ENCODE peak calls at places on chromosomes 4 and X, in nine cellular contexts. Z, C, W, S, G, L, D, H and P are unnamed samples.

GRCh38 chr4:87521757-87522374 is 7.3 kb downstream of the SPARCL1 start:
- DNase-seq in C (no peak), Z (peak; percentile 78), W (peak; percentile 54), D (peak; percentile 21), H (no peak), G (no peak), S (no peak), L (peak; percentile 13), P (peak; percentile 16)

GRCh38 chr4:152032722-152033131 is 271.9 kb upstream of the GATB start:
- DNase-seq in G (no peak), H (peak; percentile 90), Z (peak; percentile 91), D (no peak), L (no peak), S (no peak), W (no peak), C (peak; percentile 55), P (no peak)

GRCh38 chr4:25367004-25367621 is 9.9 kb upstream of the ANAPC4 start:
- DNase-seq in L (no peak), S (no peak), W (peak; percentile 61), C (no peak), D (no peak), G (no peak), Z (peak; percentile 37), H (no peak), P (peak; percentile 31)

GRCh38 chrX:149829751-149830191 is 48.0 kb downstream of the MAGEA9 start:
- DNase-seq in D (no peak), C (no peak), G (no peak), S (no peak), Z (peak; percentile 77), W (peak; percentile 70), L (peak; percentile 54), H (no peak), P (no peak)

GRCh38 chr4:138927065-138927464 is 88.5 kb upstream of the NOCT start:
- DNase-seq in H (no peak), G (no peak), D (no peak), Z (peak; percentile 45), L (no peak), W (no peak), S (no peak), C (no peak), P (no peak)

GRCh38 chrX:30488092-30488491 is 89.5 kb downstream of the TASL start:
- DNase-seq in Z (no peak), S (no peak), W (peak; percentile 52), L (no peak), C (no peak), H (peak; percentile 15), G (no peak), D (no peak), P (peak; percentile 22)

GRCh38 chr4:85302756-85303155 is 172.2 kb upstream of the ARHGAP24 start:
- DNase-seq in W (no peak), G (no peak), S (no peak), C (no peak), Z (no peak), L (no peak), H (no peak), D (no peak), P (no peak)

GRCh38 chr4:5954056-5954760 is 61.3 kb upstream of the CRMP1 start:
- DNase-seq in D (no peak), C (no peak), S (no peak), Z (no peak), G (no peak), L (no peak), H (no peak), W (no peak), P (no peak)

GRCh38 chrX:55593296-55593695 is 29.9 kb upstream of the FOXR2 start:
- DNase-seq in D (no peak), Z (no peak), S (no peak), L (no peak), H (no peak), W (no peak), C (no peak), G (no peak), P (no peak)

GRCh38 chrX:20266810-20267598 is at the start of gene RPS6KA3:
- DNase-seq in D (peak; percentile 89), H (peak; percentile 90), Z (peak; percentile 83), C (no peak), L (no peak), W (peak; percentile 94), G (peak; percentile 77), S (peak; percentile 59), P (peak; percentile 89)

GRCh38 chrX:20265726-20266681 is 705 bp downstream of the RPS6KA3 start:
- DNase-seq in Z (peak; percentile 17), W (peak; percentile 38), L (no peak), H (peak; percentile 38), G (peak; percentile 4), D (peak; percentile 18), S (peak; percentile 1), C (no peak), P (peak; percentile 43)

GRCh38 chrX:20267599-20267923 is 852 bp upstream of the RPS6KA3 start:
- DNase-seq in S (no peak), L (no peak), C (no peak), W (no peak), Z (no peak), D (no peak), H (no peak), G (no peak), P (no peak)

GRCh38 chrX:20263474-20263873 is 3.2 kb downstream of the RPS6KA3 start:
- DNase-seq in G (no peak), D (no peak), H (peak; percentile 32), Z (peak; percentile 61), S (no peak), L (no peak), C (no peak), W (peak; percentile 50), P (no peak)

DNA sequence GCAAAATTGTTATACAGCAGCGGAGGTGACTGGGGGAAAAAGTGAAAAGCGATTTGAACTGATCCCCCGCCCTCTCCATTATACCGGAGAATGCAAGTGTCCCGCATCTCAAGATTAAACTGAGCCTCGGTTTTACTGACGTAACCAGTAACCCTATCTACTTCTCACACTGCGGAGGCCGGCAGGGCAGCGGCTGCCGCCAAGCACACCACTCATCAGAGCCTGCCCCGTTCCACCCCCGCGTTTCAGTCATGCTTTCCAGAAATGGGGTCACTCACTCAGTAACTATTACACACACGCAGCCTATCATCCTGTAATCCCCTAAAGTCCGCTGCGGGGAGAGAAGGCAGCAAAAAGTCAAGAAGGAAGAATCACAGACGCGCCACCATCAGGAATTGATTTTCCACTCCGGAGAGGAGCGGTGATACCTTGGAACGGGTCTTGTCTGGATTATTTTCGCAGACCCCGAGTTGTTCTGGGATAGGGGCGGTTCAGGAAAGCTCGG is 1.4 kb downstream of the RPS6KA3 start:
- DNase-seq in S (no peak), W (peak; percentile 68), G (peak; percentile 16), L (no peak), C (no peak), H (peak; percentile 80), D (peak; percentile 29), Z (peak; percentile 91), P (peak; percentile 63)
- TF ChIP-seq CTCF in S (no peak), W (no peak), G (no peak), L (no peak), C (no peak), H (no peak), D (no peak), Z (no peak), P (no peak)

DNA sequence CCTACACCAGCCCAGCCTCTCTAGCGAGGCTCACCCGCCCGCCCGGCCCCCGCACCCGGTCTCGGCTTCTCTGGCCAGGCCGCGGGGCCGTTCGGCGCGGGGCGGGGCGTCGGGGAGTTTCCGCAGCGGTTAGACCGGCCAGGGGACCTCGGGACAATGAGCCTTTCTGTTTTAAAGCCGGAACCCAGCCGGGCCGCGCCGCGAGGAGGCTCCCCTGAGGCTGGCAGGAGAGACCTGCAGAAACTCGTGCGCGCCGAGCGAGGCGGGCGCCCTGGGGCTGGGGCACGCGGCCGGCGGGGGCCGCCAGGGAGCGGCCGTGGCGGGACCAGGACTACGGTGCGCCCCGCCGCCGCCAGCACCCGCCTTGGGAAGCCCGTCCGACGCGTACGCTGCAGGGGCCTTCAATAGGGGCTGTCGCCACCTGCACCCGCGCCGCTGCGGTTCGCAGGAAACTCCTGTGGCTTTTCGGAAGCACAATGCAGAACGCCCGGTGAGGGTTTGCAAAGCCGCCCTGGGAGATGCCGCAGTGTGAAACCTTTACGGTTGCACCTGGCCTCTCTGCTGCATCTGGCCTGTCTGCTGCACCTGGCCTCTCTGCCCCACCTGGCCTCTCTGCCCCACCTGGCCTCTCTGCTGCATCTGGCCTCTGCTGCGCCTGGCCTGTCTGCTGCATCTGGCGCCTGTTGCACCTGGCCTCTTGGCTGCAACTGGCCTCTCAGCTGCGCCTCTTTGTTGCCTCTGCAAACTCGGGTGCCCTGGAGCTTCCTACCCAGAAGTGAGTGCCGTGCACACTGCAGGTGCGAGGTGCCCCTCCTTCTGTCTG is 63.9 kb downstream of the TRAPPC11 start:
- DNase-seq in W (peak; percentile 90), L (no peak), Z (peak; percentile 37), H (peak; percentile 52), D (peak; percentile 72), G (peak; percentile 52), S (no peak), C (no peak), P (peak; percentile 89)
- TF ChIP-seq CTCF in W (no peak), L (peak; percentile 0), Z (no peak), H (no peak), D (no peak), G (no peak), S (no peak), C (no peak), P (peak; percentile 21)

DNA sequence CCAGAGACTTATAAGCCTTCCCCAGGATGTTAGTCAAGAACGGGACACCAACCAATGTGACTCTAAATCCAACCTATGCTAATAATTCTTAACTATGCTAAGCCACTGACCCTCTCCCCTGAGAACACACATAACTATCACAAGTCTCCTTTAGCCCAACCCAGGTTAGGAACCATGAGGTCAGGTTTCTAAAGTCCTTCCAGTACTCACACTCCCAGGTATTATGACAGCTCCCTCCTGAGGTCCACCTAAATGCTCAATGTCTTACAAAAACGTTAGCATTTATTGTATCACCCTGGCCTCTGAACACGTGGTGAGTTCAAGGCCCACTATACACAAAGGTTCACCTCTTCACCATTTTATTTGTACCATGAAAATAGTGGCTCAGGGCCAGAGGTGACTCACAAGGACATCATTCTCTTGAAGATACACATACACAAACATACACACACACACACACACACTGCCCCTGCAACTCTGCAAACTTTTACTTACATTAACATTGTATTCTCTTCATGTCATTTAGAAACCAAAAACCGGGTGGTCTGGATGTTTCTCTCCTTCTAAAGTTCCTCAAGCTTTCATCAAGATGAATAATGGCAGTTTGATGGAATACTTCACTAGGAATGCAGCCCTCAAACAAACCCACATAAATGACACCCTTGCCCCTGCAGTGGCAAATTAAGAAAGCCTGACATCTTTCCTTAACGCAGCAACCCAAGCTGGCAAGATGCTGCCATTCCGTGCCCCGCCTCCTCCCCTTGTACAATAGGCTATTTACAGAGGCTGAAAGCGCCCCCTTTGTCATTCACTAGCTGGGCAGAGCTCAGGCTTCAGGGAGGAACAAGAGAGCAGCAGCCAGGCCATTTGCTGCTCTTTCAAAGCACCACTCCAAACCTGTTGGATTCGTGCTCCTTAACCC is 17.7 kb downstream of the ACSL1 start:
- DNase-seq in Z (peak; percentile 81), D (no peak), L (no peak), S (no peak), G (no peak), C (no peak), W (no peak), H (peak; percentile 52), P (no peak)
- TF ChIP-seq CTCF in Z (no peak), D (no peak), L (no peak), S (no peak), G (no peak), C (no peak), W (no peak), H (no peak), P (no peak)

DNA sequence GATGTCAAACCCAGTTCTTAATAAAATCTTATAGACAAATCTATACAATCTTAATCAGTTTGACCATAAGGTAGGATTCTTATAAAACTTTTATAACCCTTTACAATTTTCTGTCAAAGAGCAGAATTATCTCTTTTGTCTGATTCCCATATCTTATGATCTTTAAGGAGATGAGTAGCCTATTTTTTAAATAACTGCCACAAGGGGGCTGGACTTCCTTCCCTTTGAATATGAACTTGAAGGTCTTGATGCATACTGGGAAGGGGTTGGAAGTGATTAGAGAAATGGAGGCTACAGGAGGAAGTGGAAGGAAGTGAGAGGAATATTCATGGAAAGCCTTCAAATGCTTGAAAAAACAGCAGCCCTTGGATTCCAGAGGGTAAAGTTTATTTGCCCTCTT is 111.1 kb downstream of the APOOL start:
- DNase-seq in S (no peak), H (no peak), W (no peak), D (no peak), C (no peak), G (no peak), Z (no peak), L (no peak), P (no peak)
- TF ChIP-seq CTCF in S (no peak), H (no peak), W (no peak), D (no peak), C (no peak), G (no peak), Z (no peak), L (no peak), P (no peak)